ENCODE peak calls at places on chromosomes 11 and 22, in six cellular contexts. R, N, F, E, X and Q are unnamed samples.

GRCh38 chr11:27921472-27921871 is 186.5 kb downstream of the KIF18A start:
- DNase-seq in F (no peak), E (no peak), N (no peak), R (no peak), X (no peak), Q (no peak)

GRCh38 chr22:42444060-42444904 is 12.1 kb upstream of the NFAM1 start:
- DNase-seq in E (peak; percentile 88), X (peak; percentile 82), R (peak; percentile 82), F (peak; percentile 88), N (peak; percentile 82), Q (peak; percentile 81)

GRCh38 chr11:9384535-9385287 is at the start of gene IPO7:
- DNase-seq in R (peak; percentile 78), X (peak; percentile 89), F (peak; percentile 95), E (peak; percentile 92), N (peak; percentile 76), Q (peak; percentile 75)

GRCh38 chr22:44266811-44267760 is 45.7 kb downstream of the SHISAL1 start:
- DNase-seq in R (no peak), N (no peak), E (no peak), F (peak; percentile 36), X (no peak), Q (no peak)

GRCh38 chr11:59188954-59189353 is 17.0 kb downstream of the DTX4 start:
- DNase-seq in E (peak; percentile 9), R (no peak), N (no peak), X (no peak), F (no peak), Q (no peak)

GRCh38 chr22:48055827-48056226 is 1293.4 kb downstream of the TBC1D22A start:
- DNase-seq in X (no peak), R (no peak), E (peak; percentile 5), F (no peak), N (no peak), Q (no peak)

GRCh38 chr11:134815404-134815803 is 403.4 kb upstream of the B3GAT1 start:
- DNase-seq in X (no peak), R (no peak), N (no peak), F (no peak), E (no peak), Q (no peak)

GRCh38 chr11:132992838-132993680 is 539.2 kb downstream of the OPCML start:
- DNase-seq in N (no peak), R (no peak), F (no peak), X (no peak), E (peak; percentile 55), Q (no peak)

GRCh38 chr22:44369241-44369652 is 56.5 kb upstream of the SHISAL1 start:
- DNase-seq in E (no peak), X (no peak), R (peak; percentile 41), F (peak; percentile 45), N (no peak), Q (no peak)

GRCh38 chr11:64868904-64869570 is 9.4 kb downstream of the EHD1 start:
- DNase-seq in R (no peak), E (peak; percentile 96), N (peak; percentile 55), X (peak; percentile 40), F (peak; percentile 80), Q (peak; percentile 48)

GRCh38 chr11:926341-926916 is 759 bp downstream of the AP2A2 start:
- DNase-seq in R (no peak), F (peak; percentile 52), E (peak; percentile 70), N (no peak), X (no peak), Q (peak; percentile 16)